ENCODE peak calls at places on chromosome 20, in four cellular contexts. T is AML-193; K is ureter; M is central memory CD8-positive, alpha-beta T cell. J is an unnamed sample.

GRCh38 chr20:31569163-31570020 is 35.7 kb upstream of the ID1 start:
- DNase-seq in T (no peak), K (peak), M (peak), J (no peak)

GRCh38 chr20:37990571-37991151 is 42.6 kb downstream of the TTI1 start:
- DNase-seq in T (peak), K (peak), M (no peak), J (peak)

GRCh38 chr20:61123751-61124368 is 128.2 kb upstream of the CDH4 start:
- DNase-seq in T (no peak), K (no peak), M (no peak), J (no peak)

GRCh38 chr20:64161595-64162238 is 2.5 kb upstream of the MYT1 start:
- DNase-seq in T (no peak), K (no peak), M (no peak), J (no peak)

GRCh38 chr20:54454982-54455381 is 20.4 kb upstream of the DOK5 start:
- DNase-seq in T (no peak), K (no peak), M (no peak), J (no peak)

GRCh38 chr20:34951252-34951651 is 4.4 kb downstream of the GSS start:
- DNase-seq in T (no peak), K (no peak), M (no peak), J (no peak)

GRCh38 chr20:9166153-9166780 is 97.4 kb downstream of the PLCB4 start:
- DNase-seq in T (no peak), K (no peak), M (no peak), J (no peak)

GRCh38 chr20:20237093-20237959 is 130.6 kb upstream of the INSM1 start:
- DNase-seq in T (peak), K (peak), M (no peak), J (no peak)

GRCh38 chr20:41348430-41349172 is 8.0 kb downstream of the LPIN3 start:
- DNase-seq in T (no peak), K (no peak), M (no peak), J (no peak)

GRCh38 chr20:21302645-21303060 is 478 bp upstream of the XRN2 start:
- DNase-seq in T (no peak), K (no peak), M (no peak), J (no peak)

GRCh38 chr20:18263723-18264122 is 24.6 kb upstream of the ZNF133 start:
- DNase-seq in T (no peak), K (no peak), M (no peak), J (no peak)

GRCh38 chr20:760751-761417 is 7.4 kb downstream of the SLC52A3 start:
- DNase-seq in T (no peak), K (no peak), M (no peak), J (no peak)

GRCh38 chr20:45971425-45971674 is 653 bp downstream of the ZNF335 start:
- DNase-seq in T (no peak), K (no peak), M (no peak), J (no peak)

GRCh38 chr20:4937422-4938319 is 63.6 kb downstream of the SLC23A2 start:
- DNase-seq in T (no peak), K (no peak), M (no peak), J (no peak)